ENCODE peak calls at places on chromosomes 4 and X, in four cellular contexts. One of them, this sample, is unnamed.

GRCh38 chr4:3287972-3288570 is 4.8 kb upstream of the RGS12 start:
- DNase-seq in activated CD8-positive, alpha-beta T cell treated with anti-CD3 and anti-CD28 coated beads, Interleukin-2, amount 10 ng/mL, durations not matched to agents 7 days and 5 days: no peak
- DNase-seq in skeletal muscle cell: no peak
- DNase-seq in endothelial cell: no peak
- DNase-seq in this sample: no peak

GRCh38 chrX:139058831-139059495 is 347.4 kb upstream of the FGF13 start:
- DNase-seq in activated CD8-positive, alpha-beta T cell treated with anti-CD3 and anti-CD28 coated beads, Interleukin-2, amount 10 ng/mL, durations not matched to agents 7 days and 5 days: no peak
- DNase-seq in skeletal muscle cell: no peak
- DNase-seq in endothelial cell: no peak
- DNase-seq in this sample: no peak

GRCh38 chrX:12973561-12974216 is 1.2 kb upstream of the TMSB4X start:
- DNase-seq in activated CD8-positive, alpha-beta T cell treated with anti-CD3 and anti-CD28 coated beads, Interleukin-2, amount 10 ng/mL, durations not matched to agents 7 days and 5 days: peak
- DNase-seq in skeletal muscle cell: no peak
- DNase-seq in endothelial cell: no peak
- DNase-seq in this sample: no peak

GRCh38 chrX:72121381-72121780 is 10.3 kb downstream of the RTL5 start:
- DNase-seq in activated CD8-positive, alpha-beta T cell treated with anti-CD3 and anti-CD28 coated beads, Interleukin-2, amount 10 ng/mL, durations not matched to agents 7 days and 5 days: peak
- DNase-seq in skeletal muscle cell: peak
- DNase-seq in endothelial cell: no peak
- DNase-seq in this sample: no peak

GRCh38 chr4:124833831-124834505 is 121.4 kb upstream of the ANKRD50 start:
- DNase-seq in activated CD8-positive, alpha-beta T cell treated with anti-CD3 and anti-CD28 coated beads, Interleukin-2, amount 10 ng/mL, durations not matched to agents 7 days and 5 days: no peak
- DNase-seq in skeletal muscle cell: no peak
- DNase-seq in endothelial cell: no peak
- DNase-seq in this sample: no peak

GRCh38 chrX:108331126-108331909 is 106.9 kb downstream of the COL4A6 start:
- DNase-seq in activated CD8-positive, alpha-beta T cell treated with anti-CD3 and anti-CD28 coated beads, Interleukin-2, amount 10 ng/mL, durations not matched to agents 7 days and 5 days: no peak
- DNase-seq in skeletal muscle cell: no peak
- DNase-seq in endothelial cell: no peak
- DNase-seq in this sample: no peak

GRCh38 chr4:69881173-69881773 is 21.3 kb upstream of the SULT1E1 start:
- DNase-seq in activated CD8-positive, alpha-beta T cell treated with anti-CD3 and anti-CD28 coated beads, Interleukin-2, amount 10 ng/mL, durations not matched to agents 7 days and 5 days: peak
- DNase-seq in skeletal muscle cell: peak
- DNase-seq in endothelial cell: no peak
- DNase-seq in this sample: peak

GRCh38 chrX:57137481-57137880 is 284 bp upstream of the SPIN2A start:
- DNase-seq in activated CD8-positive, alpha-beta T cell treated with anti-CD3 and anti-CD28 coated beads, Interleukin-2, amount 10 ng/mL, durations not matched to agents 7 days and 5 days: no peak
- DNase-seq in skeletal muscle cell: no peak
- DNase-seq in endothelial cell: no peak
- DNase-seq in this sample: no peak

GRCh38 chrX:85611926-85612325 is 232.5 kb upstream of the POF1B start:
- DNase-seq in activated CD8-positive, alpha-beta T cell treated with anti-CD3 and anti-CD28 coated beads, Interleukin-2, amount 10 ng/mL, durations not matched to agents 7 days and 5 days: no peak
- DNase-seq in skeletal muscle cell: no peak
- DNase-seq in endothelial cell: no peak
- DNase-seq in this sample: peak

GRCh38 chr4:61841710-61842109 is 641.6 kb downstream of the ADGRL3 start:
- DNase-seq in activated CD8-positive, alpha-beta T cell treated with anti-CD3 and anti-CD28 coated beads, Interleukin-2, amount 10 ng/mL, durations not matched to agents 7 days and 5 days: no peak
- DNase-seq in skeletal muscle cell: no peak
- DNase-seq in endothelial cell: no peak
- DNase-seq in this sample: no peak

GRCh38 chr4:55654131-55654530 is 18.0 kb upstream of the NMU start:
- DNase-seq in activated CD8-positive, alpha-beta T cell treated with anti-CD3 and anti-CD28 coated beads, Interleukin-2, amount 10 ng/mL, durations not matched to agents 7 days and 5 days: no peak
- DNase-seq in skeletal muscle cell: no peak
- DNase-seq in endothelial cell: no peak
- DNase-seq in this sample: no peak

GRCh38 chrX:124211312-124211942 is 121.0 kb upstream of the TEX13D start:
- DNase-seq in activated CD8-positive, alpha-beta T cell treated with anti-CD3 and anti-CD28 coated beads, Interleukin-2, amount 10 ng/mL, durations not matched to agents 7 days and 5 days: peak
- DNase-seq in skeletal muscle cell: no peak
- DNase-seq in endothelial cell: peak
- DNase-seq in this sample: peak

GRCh38 chrX:109822861-109823260 is 89.8 kb upstream of the ACSL4 start:
- DNase-seq in activated CD8-positive, alpha-beta T cell treated with anti-CD3 and anti-CD28 coated beads, Interleukin-2, amount 10 ng/mL, durations not matched to agents 7 days and 5 days: no peak
- DNase-seq in skeletal muscle cell: no peak
- DNase-seq in endothelial cell: no peak
- DNase-seq in this sample: no peak

GRCh38 chrX:10254746-10255145 is 98.0 kb downstream of the CLCN4 start:
- DNase-seq in activated CD8-positive, alpha-beta T cell treated with anti-CD3 and anti-CD28 coated beads, Interleukin-2, amount 10 ng/mL, durations not matched to agents 7 days and 5 days: no peak
- DNase-seq in skeletal muscle cell: no peak
- DNase-seq in endothelial cell: no peak
- DNase-seq in this sample: no peak

GRCh38 chrX:10783451-10783995 is 163.1 kb upstream of the MID1 start:
- DNase-seq in activated CD8-positive, alpha-beta T cell treated with anti-CD3 and anti-CD28 coated beads, Interleukin-2, amount 10 ng/mL, durations not matched to agents 7 days and 5 days: no peak
- DNase-seq in skeletal muscle cell: no peak
- DNase-seq in endothelial cell: no peak
- DNase-seq in this sample: no peak

GRCh38 chrX:51144828-51145442 is 187.7 kb upstream of the NUDT10 start:
- DNase-seq in activated CD8-positive, alpha-beta T cell treated with anti-CD3 and anti-CD28 coated beads, Interleukin-2, amount 10 ng/mL, durations not matched to agents 7 days and 5 days: peak
- DNase-seq in skeletal muscle cell: no peak
- DNase-seq in endothelial cell: peak
- DNase-seq in this sample: peak

GRCh38 chrX:122119361-122119760 is 1064.7 kb upstream of the GRIA3 start:
- DNase-seq in activated CD8-positive, alpha-beta T cell treated with anti-CD3 and anti-CD28 coated beads, Interleukin-2, amount 10 ng/mL, durations not matched to agents 7 days and 5 days: no peak
- DNase-seq in skeletal muscle cell: no peak
- DNase-seq in endothelial cell: no peak
- DNase-seq in this sample: no peak

GRCh38 chrX:132714913-132715312 is 226.1 kb upstream of the MBNL3 start:
- DNase-seq in activated CD8-positive, alpha-beta T cell treated with anti-CD3 and anti-CD28 coated beads, Interleukin-2, amount 10 ng/mL, durations not matched to agents 7 days and 5 days: no peak
- DNase-seq in skeletal muscle cell: no peak
- DNase-seq in endothelial cell: no peak
- DNase-seq in this sample: no peak

GRCh38 chr4:103915224-103915869 is 195.6 kb upstream of the TACR3 start:
- DNase-seq in activated CD8-positive, alpha-beta T cell treated with anti-CD3 and anti-CD28 coated beads, Interleukin-2, amount 10 ng/mL, durations not matched to agents 7 days and 5 days: no peak
- DNase-seq in skeletal muscle cell: no peak
- DNase-seq in endothelial cell: no peak
- DNase-seq in this sample: peak

GRCh38 chrX:13646154-13646549 is 6.8 kb upstream of the TCEANC start:
- DNase-seq in activated CD8-positive, alpha-beta T cell treated with anti-CD3 and anti-CD28 coated beads, Interleukin-2, amount 10 ng/mL, durations not matched to agents 7 days and 5 days: peak
- DNase-seq in skeletal muscle cell: no peak
- DNase-seq in endothelial cell: peak
- DNase-seq in this sample: no peak

GRCh38 chrX:4043951-4044350 is 330.5 kb upstream of the PRKX start:
- DNase-seq in activated CD8-positive, alpha-beta T cell treated with anti-CD3 and anti-CD28 coated beads, Interleukin-2, amount 10 ng/mL, durations not matched to agents 7 days and 5 days: no peak
- DNase-seq in skeletal muscle cell: no peak
- DNase-seq in endothelial cell: no peak
- DNase-seq in this sample: no peak

GRCh38 chr4:150211016-150211415 is 132.8 kb downstream of the DCLK2 start:
- DNase-seq in activated CD8-positive, alpha-beta T cell treated with anti-CD3 and anti-CD28 coated beads, Interleukin-2, amount 10 ng/mL, durations not matched to agents 7 days and 5 days: no peak
- DNase-seq in skeletal muscle cell: no peak
- DNase-seq in endothelial cell: no peak
- DNase-seq in this sample: no peak

GRCh38 chrX:23662187-23662586 is 5.1 kb upstream of the PRDX4 start:
- DNase-seq in activated CD8-positive, alpha-beta T cell treated with anti-CD3 and anti-CD28 coated beads, Interleukin-2, amount 10 ng/mL, durations not matched to agents 7 days and 5 days: peak
- DNase-seq in skeletal muscle cell: no peak
- DNase-seq in endothelial cell: no peak
- DNase-seq in this sample: no peak

GRCh38 chrX:119753639-119754257 is 4.6 kb upstream of the SOWAHD start:
- DNase-seq in activated CD8-positive, alpha-beta T cell treated with anti-CD3 and anti-CD28 coated beads, Interleukin-2, amount 10 ng/mL, durations not matched to agents 7 days and 5 days: peak
- DNase-seq in skeletal muscle cell: no peak
- DNase-seq in endothelial cell: peak
- DNase-seq in this sample: peak

GRCh38 chrX:44843318-44843702 is 511 bp upstream of the DUSP21 start:
- DNase-seq in activated CD8-positive, alpha-beta T cell treated with anti-CD3 and anti-CD28 coated beads, Interleukin-2, amount 10 ng/mL, durations not matched to agents 7 days and 5 days: no peak
- DNase-seq in skeletal muscle cell: no peak
- DNase-seq in endothelial cell: no peak
- DNase-seq in this sample: no peak

GRCh38 chrX:78945186-78945912 is at the start of gene P2RY10:
- DNase-seq in activated CD8-positive, alpha-beta T cell treated with anti-CD3 and anti-CD28 coated beads, Interleukin-2, amount 10 ng/mL, durations not matched to agents 7 days and 5 days: peak
- DNase-seq in skeletal muscle cell: no peak
- DNase-seq in endothelial cell: no peak
- DNase-seq in this sample: peak

GRCh38 chr4:126124817-126125216 is 810.1 kb downstream of the FAT4 start:
- DNase-seq in activated CD8-positive, alpha-beta T cell treated with anti-CD3 and anti-CD28 coated beads, Interleukin-2, amount 10 ng/mL, durations not matched to agents 7 days and 5 days: no peak
- DNase-seq in skeletal muscle cell: no peak
- DNase-seq in endothelial cell: no peak
- DNase-seq in this sample: no peak

GRCh38 chr4:150176559-150176958 is 98.3 kb downstream of the DCLK2 start:
- DNase-seq in activated CD8-positive, alpha-beta T cell treated with anti-CD3 and anti-CD28 coated beads, Interleukin-2, amount 10 ng/mL, durations not matched to agents 7 days and 5 days: no peak
- DNase-seq in skeletal muscle cell: peak
- DNase-seq in endothelial cell: no peak
- DNase-seq in this sample: no peak

GRCh38 chr4:183405371-183405770 is 39.1 kb upstream of the CDKN2AIP start:
- DNase-seq in activated CD8-positive, alpha-beta T cell treated with anti-CD3 and anti-CD28 coated beads, Interleukin-2, amount 10 ng/mL, durations not matched to agents 7 days and 5 days: no peak
- DNase-seq in skeletal muscle cell: no peak
- DNase-seq in endothelial cell: no peak
- DNase-seq in this sample: no peak

GRCh38 chr4:8506373-8507250 is 66.0 kb downstream of the TRMT44 start:
- DNase-seq in activated CD8-positive, alpha-beta T cell treated with anti-CD3 and anti-CD28 coated beads, Interleukin-2, amount 10 ng/mL, durations not matched to agents 7 days and 5 days: no peak
- DNase-seq in skeletal muscle cell: peak
- DNase-seq in endothelial cell: no peak
- DNase-seq in this sample: no peak

GRCh38 chrX:10124506-10125247 is 32.1 kb upstream of the CLCN4 start:
- DNase-seq in activated CD8-positive, alpha-beta T cell treated with anti-CD3 and anti-CD28 coated beads, Interleukin-2, amount 10 ng/mL, durations not matched to agents 7 days and 5 days: no peak
- DNase-seq in skeletal muscle cell: no peak
- DNase-seq in endothelial cell: no peak
- DNase-seq in this sample: no peak

GRCh38 chrX:68892134-68892533 is 63.3 kb downstream of the EFNB1 start:
- DNase-seq in activated CD8-positive, alpha-beta T cell treated with anti-CD3 and anti-CD28 coated beads, Interleukin-2, amount 10 ng/mL, durations not matched to agents 7 days and 5 days: no peak
- DNase-seq in skeletal muscle cell: no peak
- DNase-seq in endothelial cell: no peak
- DNase-seq in this sample: no peak

This sample was measured in Jurkat, Clone E6-1.